ENCODE peak calls at places on chromosomes 3 and 15, in six cellular contexts. X, O, W, H, D and K are unnamed samples.
A peak's percentile ranks its signal among the peaks of the same experiment; 100 is the strongest.

GRCh38 chr3:43400162-43400561 is 113.8 kb downstream of the SNRK start:
- DNase-seq in X (no peak), D (no peak), H (no peak), O (no peak), W (no peak), K (no peak)

GRCh38 chr3:10410383-10411002 is 89.6 kb upstream of the SEC13 start:
- DNase-seq in D (no peak), O (no peak), H (no peak), X (no peak), W (no peak), K (no peak)

GRCh38 chr3:196711838-196712513 is at the start of the genes CEP19 and PIGX:
- DNase-seq in X (no peak), H (peak; percentile 84), W (peak; percentile 83), O (peak; percentile 95), D (peak; percentile 96), K (peak; percentile 82)

GRCh38 chr15:25175033-25175788 is 220.4 kb downstream of the SNRPN start:
- DNase-seq in D (peak; percentile 13), X (no peak), H (no peak), W (no peak), O (peak; percentile 2), K (no peak)

GRCh38 chr15:61828860-61829513 is 231.3 kb downstream of the VPS13C start:
- DNase-seq in X (no peak), W (no peak), O (no peak), D (no peak), H (no peak), K (no peak)

GRCh38 chr3:33034601-33035000 is 62.3 kb downstream of the GLB1 start:
- DNase-seq in X (no peak), O (no peak), W (no peak), D (no peak), H (no peak), K (no peak)

GRCh38 chr3:45498532-45498931 is 96.0 kb upstream of the LIMD1 start:
- DNase-seq in O (peak; percentile 29), H (no peak), D (no peak), W (no peak), X (no peak), K (no peak)

GRCh38 chr3:194163697-194164096 is 27.7 kb downstream of the HES1 start:
- DNase-seq in H (no peak), O (peak; percentile 53), D (no peak), W (no peak), X (no peak), K (no peak)

GRCh38 chr15:95263751-95264150 is 1032.4 kb downstream of the MCTP2 start:
- DNase-seq in O (no peak), W (no peak), D (no peak), X (no peak), H (no peak), K (no peak)

GRCh38 chr3:55486101-55486856 is 827 bp downstream of the WNT5A start:
- DNase-seq in D (peak; percentile 38), W (peak; percentile 52), H (no peak), X (peak; percentile 71), O (peak; percentile 44), K (no peak)

GRCh38 chr3:46905661-46906451 is 28.3 kb downstream of the PTH1R start:
- DNase-seq in X (no peak), H (no peak), W (no peak), D (no peak), O (no peak), K (no peak)